ENCODE peak calls at places on chromosomes 1 and 21, in ten cellular contexts. O is dermis microvascular lymphatic vessel endothelial cell; E is T-helper 1 cell; X is heart left ventricle; P is anterior cingulate cortex; R is NCI-H2081; Z is progenitor cell of endocrine pancreas; I is memory B cell; Q is H54; Y is stimulated activated CD4-positive, alpha-beta T cell treated with anti-CD3 and anti-CD28 coated beads, Interleukin-4, amount 100 ng/mL, for 1 hour. N is an unnamed sample.

GRCh38 chr1:30524840-30525617 is 198.4 kb downstream of the MATN1 start:
- DNase-seq in Z (no peak), P (no peak), E (no peak), X (no peak), Y (no peak), Q (no peak), O (no peak), R (no peak), I (no peak), N (no peak)

GRCh38 chr1:25661043-25661807 is 44.6 kb downstream of the MAN1C1 start:
- DNase-seq in Q (no peak), O (peak), P (no peak), E (no peak), Z (no peak), I (no peak), R (peak), Y (no peak), X (no peak), N (no peak)

GRCh38 chr1:193325042-193325441 is 138.6 kb upstream of the B3GALT2 start:
- DNase-seq in Q (no peak), P (no peak), I (no peak), X (no peak), Y (no peak), O (no peak), R (no peak), E (no peak), Z (no peak), N (no peak)

GRCh38 chr1:3863231-3863935 is 6.1 kb downstream of the DFFB start:
- DNase-seq in X (no peak), P (peak), Q (no peak), Y (no peak), R (no peak), E (no peak), I (no peak), O (no peak), Z (no peak), N (peak)

GRCh38 chr1:9004031-9004730 is 22.0 kb downstream of the SLC2A7 start:
- DNase-seq in Q (no peak), R (no peak), X (no peak), P (no peak), E (no peak), Y (no peak), O (no peak), I (no peak), Z (no peak), N (no peak)

GRCh38 chr1:6423321-6423999 is 1.1 kb upstream of the ESPN start:
- DNase-seq in I (peak), R (peak), E (peak), Y (peak), O (peak), Q (peak), P (no peak), X (no peak), Z (peak), N (no peak)

GRCh38 chr1:229002451-229002960 is 267.2 kb downstream of the RHOU start:
- DNase-seq in E (no peak), R (no peak), Y (no peak), O (no peak), P (no peak), I (no peak), X (no peak), Z (no peak), Q (no peak), N (no peak)

GRCh38 chr1:75136158-75136815 is 2.1 kb downstream of the LHX8 start:
- DNase-seq in Q (no peak), Y (no peak), I (no peak), P (no peak), O (no peak), Z (no peak), R (peak), X (no peak), E (no peak), N (no peak)

GRCh38 chr1:50934838-50935237 is 25.2 kb downstream of the FAF1 start:
- DNase-seq in Y (no peak), X (no peak), I (no peak), R (no peak), O (no peak), P (no peak), E (no peak), Z (no peak), Q (no peak), N (no peak)

GRCh38 chr1:62809788-62810187 is 25.9 kb downstream of the ATG4C start:
- DNase-seq in O (no peak), E (no peak), I (no peak), P (no peak), Q (no peak), Y (no peak), R (no peak), Z (no peak), X (no peak), N (no peak)

GRCh38 chr1:31843506-31843905 is 27.7 kb upstream of the SPOCD1 start:
- DNase-seq in R (no peak), I (no peak), Y (no peak), E (no peak), O (no peak), Q (peak), P (peak), X (no peak), Z (no peak), N (peak)

GRCh38 chr1:241215203-241215602 is 141.8 kb downstream of the RGS7 start:
- DNase-seq in P (no peak), O (peak), E (no peak), Y (no peak), X (no peak), Z (no peak), R (no peak), I (no peak), Q (no peak), N (no peak)

GRCh38 chr1:22231995-22232690 is 89.2 kb upstream of the WNT4 start:
- DNase-seq in I (no peak), Y (no peak), R (no peak), O (no peak), Q (no peak), E (no peak), Z (no peak), P (no peak), X (peak), N (no peak)

GRCh38 chr1:89876463-89876862 is 55.6 kb downstream of the LRRC8D start:
- DNase-seq in I (no peak), Q (no peak), P (no peak), Y (no peak), X (no peak), O (no peak), Z (no peak), R (no peak), E (no peak), N (no peak)

GRCh38 chr1:169427081-169427611 is at the start of gene CCDC181:
- DNase-seq in Y (peak), X (peak), I (peak), E (no peak), P (peak), R (peak), O (peak), Q (no peak), Z (peak), N (peak)

GRCh38 chr1:63593887-63594617 is 841 bp downstream of the PGM1 start:
- DNase-seq in Z (peak), Q (peak), X (peak), P (peak), O (peak), I (peak), R (peak), Y (peak), E (peak), N (peak)

GRCh38 chr1:168792142-168792541 is 63.1 kb upstream of the DPT start:
- DNase-seq in Z (no peak), R (no peak), Y (no peak), O (no peak), Q (no peak), X (no peak), E (no peak), I (no peak), P (no peak), N (no peak)

GRCh38 chr1:62229468-62229867 is 34.8 kb downstream of the L1TD1 start:
- DNase-seq in I (no peak), R (no peak), Y (no peak), Z (no peak), P (no peak), E (no peak), X (no peak), O (no peak), Q (no peak), N (no peak)

GRCh38 chr21:37829447-37829846 is 86.8 kb downstream of the KCNJ6 start:
- DNase-seq in I (no peak), Y (no peak), O (no peak), R (no peak), Q (peak), Z (no peak), X (no peak), P (no peak), E (no peak), N (no peak)

GRCh38 chr1:157069596-157069995 is 24.1 kb upstream of the ARHGEF11 start:
- DNase-seq in Q (no peak), Z (no peak), R (no peak), E (no peak), X (no peak), O (no peak), P (no peak), Y (no peak), I (no peak), N (no peak)

GRCh38 chr1:230145505-230145899 is 78.5 kb downstream of the GALNT2 start:
- DNase-seq in Y (no peak), R (no peak), Q (no peak), P (no peak), I (no peak), O (no peak), Z (no peak), X (no peak), E (no peak), N (no peak)

GRCh38 chr1:2477309-2477708 is 1.2 kb downstream of the PLCH2 start:
- DNase-seq in Z (no peak), X (no peak), P (no peak), Y (no peak), R (no peak), I (no peak), E (no peak), Q (no peak), O (no peak), N (no peak)

GRCh38 chr1:221708987-221709386 is 32.9 kb downstream of the DUSP10 start:
- DNase-seq in R (peak), P (peak), I (peak), Y (no peak), O (peak), E (peak), Z (peak), X (peak), Q (no peak), N (peak)

GRCh38 chr1:246428542-246429308 is 78.4 kb downstream of the SMYD3 start:
- DNase-seq in Z (no peak), Q (peak), O (no peak), E (no peak), R (no peak), P (peak), I (no peak), X (no peak), Y (no peak), N (no peak)

GRCh38 chr21:27168084-27168483 is 201.2 kb upstream of the ADAMTS5 start:
- DNase-seq in E (no peak), I (no peak), R (no peak), X (no peak), Y (no peak), P (no peak), Q (no peak), Z (no peak), O (no peak), N (no peak)